ENCODE peak calls at places on chromosomes 12 and 14, in six cellular contexts. L is EL; P is heart right ventricle; K is central memory CD4-positive, alpha-beta T cell; Y is A549; M is activated naive CD4-positive, alpha-beta T cell. D is an unnamed sample.

GRCh38 chr14:87133073-87133815 is 859.7 kb downstream of the GALC start:
- DNase-seq in L (peak), M (no peak), K (no peak), Y (no peak), P (peak), D (no peak)

GRCh38 chr12:90065301-90065801 is 356.7 kb upstream of the ATP2B1 start:
- DNase-seq in M (no peak), Y (no peak), L (peak), K (no peak), P (no peak), D (peak)

GRCh38 chr12:109738878-109739665 is 25.4 kb downstream of the FAM222A start:
- DNase-seq in Y (no peak), K (no peak), L (peak), M (no peak), P (no peak), D (peak)

GRCh38 chr12:110790301-110790700 is 47.6 kb upstream of the PPP1CC start:
- DNase-seq in M (no peak), K (no peak), P (no peak), Y (no peak), L (no peak), D (no peak)

GRCh38 chr12:131818821-131819585 is 9.2 kb upstream of the MMP17 start:
- DNase-seq in L (no peak), K (no peak), Y (no peak), M (no peak), P (no peak), D (no peak)

GRCh38 chr14:101364503-101365328 is 196.6 kb upstream of the DIO3 start:
- DNase-seq in L (no peak), P (no peak), K (no peak), M (no peak), Y (no peak), D (no peak)

GRCh38 chr12:91274886-91275285 is 92.3 kb upstream of the DCN start:
- DNase-seq in P (peak), K (no peak), Y (no peak), M (no peak), L (no peak), D (no peak)

GRCh38 chr14:32128703-32129102 is 51.6 kb downstream of the ARHGAP5 start:
- DNase-seq in Y (no peak), P (no peak), K (no peak), M (no peak), L (no peak), D (no peak)

GRCh38 chr12:93098077-93098476 is 169.0 kb upstream of the EEA1 start:
- DNase-seq in P (peak), L (peak), K (peak), M (peak), Y (no peak), D (peak)

GRCh38 chr14:20628063-20628854 is 13.2 kb downstream of the OR6S1 start:
- DNase-seq in P (no peak), M (no peak), L (no peak), Y (no peak), K (no peak), D (no peak)

GRCh38 chr12:26976687-26977086 is 37.5 kb downstream of the TM7SF3 start:
- DNase-seq in P (no peak), L (no peak), K (no peak), M (no peak), Y (no peak), D (no peak)

GRCh38 chr12:46933947-46934346 is 108.2 kb upstream of the SLC38A4 start:
- DNase-seq in M (no peak), K (no peak), L (peak), Y (peak), P (no peak), D (peak)

GRCh38 chr12:27193854-27194544 is 50.1 kb upstream of the STK38L start:
- DNase-seq in Y (no peak), L (peak), P (peak), M (no peak), K (no peak), D (no peak)

GRCh38 chr14:79197516-79197915 is 1013.8 kb downstream of the DIO2 start:
- DNase-seq in L (no peak), K (no peak), Y (no peak), P (no peak), M (no peak), D (no peak)

GRCh38 chr12:124392991-124393790 is 98.3 kb downstream of the RFLNA start:
- DNase-seq in K (no peak), Y (no peak), M (no peak), L (peak), P (peak), D (peak)

GRCh38 chr12:102618197-102618897 is 138.0 kb upstream of the IGF1 start:
- DNase-seq in Y (no peak), M (no peak), L (no peak), K (no peak), P (peak), D (no peak)

GRCh38 chr14:100683578-100683977 is 43.1 kb upstream of the DLK1 start:
- DNase-seq in M (no peak), L (no peak), P (no peak), K (no peak), Y (no peak), D (no peak)

GRCh38 chr12:20099395-20099976 is 268.9 kb upstream of the PDE3A start:
- DNase-seq in M (no peak), P (no peak), Y (no peak), K (no peak), L (no peak), D (no peak)

GRCh38 chr12:68581926-68582325 is 28.8 kb upstream of the RAP1B start:
- DNase-seq in Y (no peak), P (no peak), L (no peak), K (no peak), M (no peak), D (no peak)

GRCh38 chr14:104851896-104852663 is 13.0 kb upstream of the CEP170B start:
- DNase-seq in K (no peak), Y (no peak), M (no peak), P (no peak), L (no peak), D (no peak)

GRCh38 chr14:72699852-72700257 is 194.0 kb downstream of the DPF3 start:
- DNase-seq in L (peak), M (no peak), K (no peak), P (no peak), Y (no peak), D (peak)

GRCh38 chr12:67394600-67394999 is 125.4 kb downstream of the CAND1 start:
- DNase-seq in K (no peak), P (peak), M (no peak), Y (no peak), L (no peak), D (no peak)

GRCh38 chr12:15044461-15044860 is 71.6 kb downstream of the PDE6H start:
- DNase-seq in Y (no peak), L (peak), P (peak), M (no peak), K (no peak), D (no peak)

GRCh38 chr12:64824130-64824499 is 332 bp upstream of the TBC1D30 start:
- DNase-seq in K (no peak), P (no peak), Y (no peak), M (no peak), L (no peak), D (no peak)

GRCh38 chr12:49111206-49111605 is 559 bp upstream of the LMBR1L start:
- DNase-seq in M (no peak), K (no peak), P (no peak), L (no peak), Y (no peak), D (no peak)

GRCh38 chr14:99261916-99262787 is 9.8 kb downstream of the BCL11B start:
- DNase-seq in K (peak), M (no peak), P (no peak), Y (no peak), L (no peak), D (no peak)

GRCh38 chr12:41699658-41700057 is 445.0 kb downstream of the GXYLT1 start:
- DNase-seq in L (no peak), M (no peak), K (no peak), P (no peak), Y (no peak), D (no peak)

GRCh38 chr12:75976113-75976512 is 55.5 kb downstream of the PHLDA1 start:
- DNase-seq in L (no peak), Y (no peak), M (no peak), K (no peak), P (no peak), D (no peak)

GRCh38 chr12:1583421-1584078 is 10.8 kb downstream of the FBXL14 start:
- DNase-seq in M (no peak), Y (peak), L (peak), P (peak), K (peak), D (peak)

GRCh38 chr14:24130380-24130716 is at the start of gene FITM1:
- DNase-seq in Y (no peak), L (no peak), P (no peak), M (no peak), K (no peak), D (no peak)

GRCh38 chr12:101792046-101792931 is 38.5 kb downstream of the GNPTAB start:
- DNase-seq in P (no peak), M (no peak), K (no peak), Y (no peak), L (no peak), D (peak)

GRCh38 chr12:87656311-87656710 is 372.9 kb downstream of the C12orf50 start:
- DNase-seq in L (no peak), K (no peak), M (no peak), P (no peak), Y (no peak), D (no peak)

GRCh38 chr12:26334621-26335124 is 139.3 kb downstream of the SSPN start:
- DNase-seq in P (peak), K (no peak), M (no peak), Y (no peak), L (no peak), D (no peak)

GRCh38 chr14:102344485-102344884 is 18.2 kb downstream of the CINP start:
- DNase-seq in P (no peak), M (no peak), K (no peak), L (no peak), Y (no peak), D (no peak)

GRCh38 chr14:30403791-30404190 is 155.2 kb upstream of the G2E3 start:
- DNase-seq in Y (no peak), K (no peak), M (no peak), P (no peak), L (no peak), D (no peak)

GRCh38 chr14:80395031-80395430 is 183.7 kb upstream of the DIO2 start:
- DNase-seq in P (no peak), K (no peak), Y (no peak), L (no peak), M (no peak), D (no peak)

D was measured in ELR.